ENCODE peak calls at places on chromosome 12, in seven cellular contexts. M is IMR-90, Z is H1, K is K562, I is adipocyte, X is neural progenitor cell, S is PC-3. B is an unnamed sample.

GRCh38 chr12:51911788-51912711 is 4.7 kb downstream of the ACVRL1 start:
- DNase-seq in M (peak; percentile 50), Z (no peak), K (peak; percentile 56), I (no peak), X (no peak), S (no peak), B (no peak)

GRCh38 chr12:25382311-25383106 is 131.8 kb upstream of the KRAS start:
- DNase-seq in M (no peak), Z (no peak), K (no peak), I (no peak), X (no peak), S (no peak), B (no peak)

GRCh38 chr12:108773798-108774788 is 42.8 kb upstream of the CORO1C start:
- DNase-seq in M (peak; percentile 68), Z (peak; percentile 45), K (no peak), I (peak; percentile 81), X (peak; percentile 22), S (no peak), B (no peak)

GRCh38 chr12:3315201-3315661 is 175.8 kb upstream of the PRMT8 start:
- DNase-seq in M (peak; percentile 81), Z (no peak), K (no peak), I (no peak), X (no peak), S (peak; percentile 97), B (no peak)

GRCh38 chr12:39369756-39370155 is 73.2 kb downstream of the KIF21A start:
- DNase-seq in M (no peak), Z (no peak), K (no peak), I (no peak), X (no peak), S (no peak), B (no peak)

GRCh38 chr12:85872497-85873091 is 1.5 kb upstream of the NTS start:
- DNase-seq in M (peak; percentile 64), Z (no peak), K (no peak), I (peak; percentile 90), X (peak; percentile 71), S (peak; percentile 81), B (peak; percentile 86)

GRCh38 chr12:22477166-22477893 is 67.0 kb downstream of the C2CD5 start:
- DNase-seq in M (peak; percentile 85), Z (no peak), K (no peak), I (peak; percentile 91), X (no peak), S (no peak), B (no peak)

GRCh38 chr12:52413202-52413601 is 7.1 kb upstream of the KRT82 start:
- DNase-seq in M (no peak), Z (no peak), K (no peak), I (no peak), X (no peak), S (peak; percentile 28), B (no peak)

GRCh38 chr12:105092336-105092735 is 8.1 kb upstream of the ALDH1L2 start:
- DNase-seq in M (no peak), Z (peak; percentile 64), K (no peak), I (no peak), X (peak; percentile 29), S (peak; percentile 46), B (no peak)

GRCh38 chr12:2801044-2801783 is 6.4 kb downstream of the FKBP4 start:
- DNase-seq in M (no peak), Z (no peak), K (no peak), I (no peak), X (no peak), S (no peak), B (no peak)

GRCh38 chr12:48542300-48542928 is 17.0 kb downstream of the OR8S1 start:
- DNase-seq in M (peak; percentile 31), Z (peak; percentile 66), K (peak; percentile 55), I (peak; percentile 42), X (peak; percentile 45), S (peak; percentile 63), B (peak; percentile 69)

GRCh38 chr12:67161322-67161918 is 107.7 kb upstream of the CAND1 start:
- DNase-seq in M (peak; percentile 39), Z (peak; percentile 61), K (peak; percentile 19), I (peak; percentile 47), X (peak; percentile 29), S (peak; percentile 68), B (peak; percentile 82)

GRCh38 chr12:9389796-9390195 is 181.6 kb upstream of the PZP start:
- DNase-seq in M (no peak), Z (no peak), K (no peak), I (no peak), X (no peak), S (no peak), B (no peak)

GRCh38 chr12:82708056-82708455 is 21.4 kb downstream of the TMTC2 start:
- DNase-seq in M (no peak), Z (no peak), K (no peak), I (peak; percentile 84), X (no peak), S (no peak), B (no peak)

GRCh38 chr12:123681605-123682004 is 10.7 kb downstream of the TCTN2 start:
- DNase-seq in M (no peak), Z (no peak), K (no peak), I (no peak), X (no peak), S (no peak), B (no peak)

GRCh38 chr12:57129311-57130288 is 1.3 kb downstream of the LRP1 start:
- DNase-seq in M (no peak), Z (no peak), K (no peak), I (peak; percentile 78), X (peak; percentile 39), S (no peak), B (peak; percentile 47)

GRCh38 chr12:11812558-11813421 is 163.3 kb downstream of the ETV6 start:
- DNase-seq in M (peak; percentile 27), Z (peak; percentile 66), K (no peak), I (peak; percentile 27), X (peak; percentile 89), S (no peak), B (no peak)

GRCh38 chr12:26158078-26158764 is 33.4 kb upstream of the BHLHE41 start:
- DNase-seq in M (no peak), Z (no peak), K (no peak), I (no peak), X (no peak), S (peak; percentile 41), B (peak; percentile 63)

GRCh38 chr12:1013618-1014489 is 22.8 kb downstream of the ERC1 start:
- DNase-seq in M (peak; percentile 87), Z (no peak), K (no peak), I (peak; percentile 71), X (no peak), S (peak; percentile 65), B (no peak)

GRCh38 chr12:133080619-133081407 is at the start of gene ZNF140:
- DNase-seq in M (peak; percentile 96), Z (no peak), K (peak; percentile 86), I (peak; percentile 98), X (peak; percentile 99), S (peak; percentile 44), B (peak; percentile 95)
- H3K9me3 ChIP-seq in M (peaks cover 46% of the 10 kb centered on the region), Z (peaks cover 49% of the 10 kb centered on the region), K (peaks cover 22% of the 10 kb centered on the region), I (peaks cover 74% of the 10 kb centered on the region), X (peaks cover 58% of the 10 kb centered on the region), S (peaks cover 40% of the 10 kb centered on the region), B (peaks cover 56% of the 10 kb centered on the region)

GRCh38 chr12:14772946-14773345 is 30.3 kb downstream of the WBP11 start:
- DNase-seq in M (no peak), Z (no peak), K (no peak), I (no peak), X (peak; percentile 36), S (no peak), B (no peak)
- H3K9ac ChIP-seq in M (no peak overlapping the region), Z (no peak overlapping the region), K (no peak overlapping the region), I (no peak overlapping the region), X (no peak overlapping the region), S (peak overlapping the region; percentile 55), B (no peak overlapping the region)

GRCh38 chr12:34361721-34362316 is 339.5 kb downstream of the ALG10 start:
- DNase-seq in M (no peak), Z (no peak), K (no peak), I (no peak), X (no peak), S (no peak), B (no peak)

GRCh38 chr12:34356233-34356987 is 334.1 kb downstream of the ALG10 start:
- DNase-seq in M (no peak), Z (no peak), K (peak; percentile 49), I (no peak), X (no peak), S (peak; percentile 27), B (no peak)

GRCh38 chr12:34354239-34355200 is 332.2 kb downstream of the ALG10 start:
- DNase-seq in M (no peak), Z (no peak), K (peak; percentile 24), I (no peak), X (no peak), S (no peak), B (no peak)

GRCh38 chr12:34358198-34358597 is 335.9 kb downstream of the ALG10 start:
- DNase-seq in M (no peak), Z (no peak), K (no peak), I (no peak), X (no peak), S (no peak), B (no peak)

DNA sequence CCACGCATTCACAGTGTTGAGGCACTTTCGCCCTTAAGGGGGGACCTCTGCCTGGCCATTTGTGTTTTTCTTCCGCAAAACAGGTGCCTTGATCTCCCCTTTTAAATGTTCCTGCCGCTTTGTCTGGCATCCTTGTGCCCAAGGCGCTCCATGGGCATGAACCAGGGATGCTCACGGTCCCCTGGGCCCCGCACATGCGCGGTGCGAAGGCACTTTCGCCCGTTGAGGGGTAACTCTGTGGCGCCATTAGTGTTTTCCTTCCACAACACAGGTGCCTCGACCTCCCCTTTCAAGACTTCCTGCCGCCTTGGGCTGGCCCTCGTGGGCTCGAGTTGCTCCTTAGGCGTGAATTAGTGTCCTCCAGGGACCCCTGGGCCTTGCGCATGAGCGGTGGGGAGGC is 335.5 kb downstream of the ALG10 start:
- DNase-seq in M (no peak), Z (no peak), K (no peak), I (no peak), X (no peak), S (no peak), B (no peak)
- H3K9me3 ChIP-seq in M (peaks cover 37% of the 10 kb centered on the region), Z (peaks cover 100% of the 10 kb centered on the region), K (no peaks in the 10 kb centered on the region), I (no peaks in the 10 kb centered on the region), X (no peaks in the 10 kb centered on the region), S (no peaks in the 10 kb centered on the region), B (peaks cover 3% of the 10 kb centered on the region)

DNA sequence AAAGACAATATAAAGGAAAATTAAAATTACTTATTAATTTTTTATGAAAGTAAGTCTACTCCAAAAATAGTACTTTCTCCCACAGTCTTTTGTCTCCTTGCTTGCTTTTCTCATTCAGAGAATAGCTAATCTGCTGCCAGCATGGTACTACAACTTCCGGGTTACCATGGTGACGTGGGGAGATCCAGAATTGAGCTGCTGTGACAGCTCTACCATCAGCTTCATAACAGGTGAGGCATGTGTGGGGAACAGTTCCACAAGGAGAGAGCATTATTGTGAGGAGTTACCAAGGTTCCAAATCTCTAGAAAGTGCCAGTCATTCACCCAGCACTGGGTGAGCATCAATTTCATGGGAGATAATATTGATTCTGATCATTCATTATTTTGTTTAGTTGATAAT is 197.8 kb downstream of the PTPRO start:
- DNase-seq in M (no peak), Z (no peak), K (no peak), I (no peak), X (peak; percentile 45), S (no peak), B (peak; percentile 47)
- H3K9ac ChIP-seq in M (no peak overlapping the region), Z (no peak overlapping the region), K (no peak overlapping the region), I (no peak overlapping the region), X (no peak overlapping the region), S (no peak overlapping the region), B (no peak overlapping the region)

B was measured in Karpas-422.